ENCODE peak calls at places on chromosomes 16 and 17, in four cellular contexts. V, J, N and P are unnamed samples.

GRCh38 chr16:50571786-50572185 is 23.6 kb downstream of the NKD1 start:
- ATAC-seq in V (no peak), J (no peak), N (no peak), P (no peak)

GRCh38 chr16:8474576-8474975 is 115.7 kb downstream of the TMEM114 start:
- ATAC-seq in N (no peak), V (no peak), J (no peak), P (no peak)

GRCh38 chr17:42659079-42659931 is at the start of gene TUBG2:
- ATAC-seq in J (peak; percentile 82), N (peak; percentile 63), V (peak; percentile 94), P (peak; percentile 95)

GRCh38 chr16:73057369-73058210 is 9.7 kb upstream of the ZFHX3 start:
- ATAC-seq in V (peak; percentile 75), J (no peak), N (peak; percentile 20), P (peak; percentile 45)

GRCh38 chr16:8720080-8720966 is 45.9 kb downstream of the ABAT start:
- ATAC-seq in V (peak; percentile 69), N (no peak), J (no peak), P (no peak)

GRCh38 chr17:5234645-5235576 is at the start of gene SCIMP:
- ATAC-seq in N (peak; percentile 39), V (peak; percentile 51), J (no peak), P (peak; percentile 61)

GRCh38 chr17:8659758-8660410 is 29.4 kb upstream of the MYH10 start:
- ATAC-seq in J (no peak), N (no peak), V (no peak), P (no peak)

GRCh38 chr16:16067127-16067526 is 117.7 kb downstream of the ABCC1 start:
- ATAC-seq in V (peak; percentile 65), J (no peak), N (no peak), P (peak; percentile 37)

GRCh38 chr17:74190807-74191206 is 12.7 kb upstream of the RPL38 start:
- ATAC-seq in V (no peak), J (no peak), N (no peak), P (no peak)

GRCh38 chr16:31404353-31405064 is 11.4 kb downstream of the ITGAD start:
- ATAC-seq in N (no peak), J (no peak), V (no peak), P (peak; percentile 51)

GRCh38 chr17:21378553-21378952 is 2.4 kb downstream of the KCNJ12 start:
- ATAC-seq in N (no peak), J (no peak), V (no peak), P (no peak)

GRCh38 chr17:3888343-3889171 is 4.3 kb downstream of the CAMKK1 start:
- ATAC-seq in V (peak; percentile 16), N (no peak), J (no peak), P (peak; percentile 60)

GRCh38 chr16:48277158-48277557 is 29.8 kb upstream of the ABCC11 start:
- ATAC-seq in N (no peak), J (no peak), V (no peak), P (no peak)

GRCh38 chr17:79126139-79126538 is 51.5 kb downstream of the ENGASE start:
- ATAC-seq in J (no peak), V (peak; percentile 55), N (no peak), P (no peak)

GRCh38 chr17:4950075-4950756 is 703 bp upstream of the ENO3 start:
- ATAC-seq in J (no peak), V (peak; percentile 53), N (peak; percentile 2), P (peak; percentile 27)

GRCh38 chr16:85083051-85083639 is 29.1 kb downstream of the CIBAR2 start:
- ATAC-seq in N (no peak), J (peak; percentile 8), V (no peak), P (no peak)

GRCh38 chr17:69287168-69287567 is 39.8 kb downstream of the ABCA5 start:
- ATAC-seq in V (no peak), N (no peak), J (no peak), P (no peak)